ENCODE peak calls at places on chromosomes 16 and 17, in four cellular contexts. N is GM12878, T is SK-N-SH, V is K562. F is an unnamed sample.

GRCh38 chr16:12468552-12468951 is 335.1 kb downstream of the CPPED1 start:
- DNase-seq in N (no peak), T (no peak), V (no peak), F (no peak)

GRCh38 chr16:81451753-81452680 is 7.4 kb downstream of the CMIP start:
- DNase-seq in N (no peak), V (peak; percentile 84), T (no peak), F (no peak)

GRCh38 chr17:28599311-28600184 is 723 bp upstream of the SPAG5 start:
- DNase-seq in V (peak; percentile 87), N (peak; percentile 58), T (peak; percentile 40), F (peak; percentile 50)

GRCh38 chr16:4572715-4573114 is 16.6 kb downstream of the C16orf96 start:
- DNase-seq in T (no peak), V (peak; percentile 29), N (no peak), F (no peak)

GRCh38 chr16:49856741-49857330 is 924 bp upstream of the ZNF423 start:
- DNase-seq in T (peak; percentile 92), N (no peak), V (peak; percentile 59), F (no peak)

GRCh38 chr17:27349540-27350021 is 55.7 kb downstream of the WSB1 start:
- DNase-seq in N (no peak), V (no peak), T (no peak), F (no peak)

GRCh38 chr17:36750316-36750885 is 149.0 kb downstream of the MRM1 start:
- DNase-seq in N (no peak), V (no peak), T (no peak), F (no peak)

GRCh38 chr17:34254651-34255380 is at the start of gene CCL2:
- DNase-seq in V (peak; percentile 50), N (no peak), T (peak; percentile 42), F (no peak)

GRCh38 chr16:14132696-14133048 is 61.6 kb downstream of the MRTFB start:
- DNase-seq in V (no peak), N (no peak), T (no peak), F (peak; percentile 13)

GRCh38 chr17:337866-338265 is 14.7 kb downstream of the RPH3AL start:
- DNase-seq in T (no peak), N (peak; percentile 28), V (no peak), F (no peak)

GRCh38 chr16:55641430-55642056 is 14.2 kb upstream of the SLC6A2 start:
- DNase-seq in V (no peak), N (no peak), T (no peak), F (no peak)

GRCh38 chr17:63086483-63087185 is 120.6 kb downstream of the TANC2 start:
- DNase-seq in T (no peak), N (no peak), V (no peak), F (no peak)

GRCh38 chr16:65476556-65476955 is 354.7 kb upstream of the CDH11 start:
- DNase-seq in V (no peak), T (no peak), N (no peak), F (no peak)

GRCh38 chr17:73192219-73192893 is 499 bp upstream of the COG1 start:
- DNase-seq in T (peak; percentile 92), N (no peak), V (peak; percentile 80), F (peak; percentile 71)

GRCh38 chr17:42303694-42304093 is 15.4 kb downstream of the STAT5A start:
- DNase-seq in V (no peak), N (no peak), T (no peak), F (no peak)

GRCh38 chr17:40646791-40647548 is 648 bp downstream of the SMARCE1 start:
- DNase-seq in N (no peak), V (peak; percentile 58), T (no peak), F (no peak)

GRCh38 chr16:56193951-56194726 is 2.9 kb downstream of the GNAO1 start:
- DNase-seq in V (peak; percentile 80), T (peak; percentile 92), N (no peak), F (peak; percentile 32)

GRCh38 chr17:76736349-76737081 is 616 bp downstream of the SRSF2 start:
- DNase-seq in V (peak; percentile 86), N (no peak), T (peak; percentile 86), F (no peak)

GRCh38 chr17:81230043-81230820 is 7.5 kb upstream of the CEP131 start:
- DNase-seq in T (peak; percentile 80), N (no peak), V (peak; percentile 78), F (peak; percentile 57)

GRCh38 chr16:20901441-20902112 is 1.0 kb downstream of the LYRM1 start:
- DNase-seq in T (peak; percentile 66), V (peak; percentile 36), N (no peak), F (no peak)

GRCh38 chr17:64130559-64131001 is 636 bp upstream of the ERN1 start:
- DNase-seq in V (no peak), N (peak; percentile 68), T (no peak), F (no peak)

GRCh38 chr17:64129515-64129764 is 504 bp downstream of the ERN1 start:
- DNase-seq in V (no peak), T (no peak), N (no peak), F (no peak)

GRCh38 chr17:64129765-64130558 is at the start of gene ERN1:
- DNase-seq in V (peak; percentile 93), N (peak; percentile 54), T (peak; percentile 99), F (peak; percentile 82)

GRCh38 chr17:64126918-64127317 is 3.0 kb downstream of the ERN1 start:
- DNase-seq in N (no peak), T (no peak), V (no peak), F (no peak)

GRCh38 chr17:64128787-64129514 is 993 bp downstream of the ERN1 start:
- DNase-seq in V (peak; percentile 49), N (no peak), T (no peak), F (no peak)
- TF ChIP-seq TAF1 in V (no peak), N (no peak), T (no peak), F (no peak)

GRCh38 chr16:1900452-1900774 is 17.8 kb downstream of the HS3ST6 start:
- DNase-seq in V (no peak), N (no peak), T (no peak), F (no peak)

GRCh38 chr16:1895068-1895467 is 23.1 kb upstream of the MEIOB start:
- DNase-seq in N (no peak), V (no peak), T (no peak), F (no peak)

GRCh38 chr16:1899641-1900451 is 18.4 kb downstream of the HS3ST6 start:
- DNase-seq in V (no peak), N (no peak), T (no peak), F (no peak)

GRCh38 chr16:1890701-1891035 is 18.7 kb upstream of the MEIOB start:
- DNase-seq in N (no peak), T (peak; percentile 30), V (no peak), F (no peak)

DNA sequence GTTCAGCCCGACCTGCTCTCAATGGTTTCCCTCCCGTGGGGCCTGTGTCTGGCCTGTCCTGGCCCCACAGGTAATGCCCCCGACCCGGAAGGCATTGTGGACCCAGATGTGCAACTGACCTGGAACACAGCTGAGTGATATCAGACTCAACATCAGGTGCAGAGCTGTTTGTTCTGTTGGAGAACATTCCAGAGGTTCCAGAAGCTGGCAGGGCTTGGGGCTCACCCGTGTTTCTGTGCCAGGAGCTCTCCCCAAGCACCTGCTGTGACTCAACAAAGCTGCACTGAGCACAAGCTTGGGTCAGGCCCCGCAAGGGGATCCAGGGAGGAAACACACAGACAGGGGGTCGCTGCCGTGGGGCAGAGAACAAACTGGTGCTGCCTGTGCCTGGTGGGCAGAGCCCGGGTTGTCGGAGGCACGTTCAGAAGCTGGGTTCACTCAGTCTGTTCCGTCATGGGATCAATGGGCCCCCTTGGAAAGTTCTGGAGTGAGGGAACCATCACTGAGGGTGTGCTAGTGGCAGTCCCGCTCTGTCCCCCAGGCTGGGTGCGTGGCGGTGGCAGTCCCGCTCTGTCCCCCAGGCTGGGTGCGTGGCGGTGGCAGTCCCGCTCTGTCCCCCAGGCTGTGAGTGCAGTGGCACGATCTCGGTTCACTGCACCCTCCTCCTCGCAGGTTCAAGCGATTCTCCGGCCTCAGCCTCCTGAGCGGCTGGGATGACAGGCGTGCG is 22.1 kb downstream of the HS3ST6 start:
- DNase-seq in V (no peak), N (no peak), T (no peak), F (no peak)
- TF ChIP-seq TAF1 in V (no peak), N (no peak), T (no peak), F (no peak)

GRCh38 chr17:82551779-82552457 is 32.4 kb downstream of the FOXK2 start:
- DNase-seq in V (peak; percentile 79), N (no peak), T (peak; percentile 85), F (peak; percentile 87)
- TF ChIP-seq TAF1 in V (no peak), N (no peak), T (no peak), F (no peak)

DNA sequence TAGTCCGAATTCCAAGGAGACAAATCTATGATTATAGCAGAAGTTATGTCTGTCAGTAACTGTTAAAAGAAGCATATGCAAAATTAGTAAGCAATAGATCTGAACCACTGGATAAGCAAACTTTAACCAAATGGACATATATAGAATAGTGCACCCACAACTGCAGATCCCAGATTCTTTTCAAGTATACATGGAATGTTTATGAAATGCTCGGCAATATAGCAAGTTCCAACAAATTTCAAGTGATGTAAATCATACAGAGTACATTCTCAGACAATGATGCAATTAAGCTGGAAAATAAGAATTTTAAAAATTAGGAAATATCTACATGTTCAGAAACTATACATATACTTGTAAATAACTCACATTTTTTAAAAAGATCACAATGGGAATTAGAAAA is 8.4 kb upstream of the HELZ start:
- DNase-seq in N (no peak), V (no peak), T (no peak), F (no peak)
- TF ChIP-seq TAF1 in N (no peak), V (no peak), T (no peak), F (no peak)

GRCh38 chr16:22188595-22189442 is 17.3 kb upstream of the EEF2K start:
- DNase-seq in N (peak; percentile 55), T (peak; percentile 73), V (peak; percentile 82), F (no peak)

GRCh38 chr16:22184615-22184968 is 21.5 kb upstream of the EEF2K start:
- DNase-seq in V (no peak), N (no peak), T (no peak), F (no peak)

GRCh38 chr16:22188267-22188594 is 17.8 kb upstream of the EEF2K start:
- DNase-seq in V (no peak), T (no peak), N (no peak), F (no peak)

GRCh38 chr16:22183901-22184614 is 21.8 kb downstream of the SDR42E2 start:
- DNase-seq in V (peak; percentile 43), T (peak; percentile 52), N (no peak), F (no peak)

DNA sequence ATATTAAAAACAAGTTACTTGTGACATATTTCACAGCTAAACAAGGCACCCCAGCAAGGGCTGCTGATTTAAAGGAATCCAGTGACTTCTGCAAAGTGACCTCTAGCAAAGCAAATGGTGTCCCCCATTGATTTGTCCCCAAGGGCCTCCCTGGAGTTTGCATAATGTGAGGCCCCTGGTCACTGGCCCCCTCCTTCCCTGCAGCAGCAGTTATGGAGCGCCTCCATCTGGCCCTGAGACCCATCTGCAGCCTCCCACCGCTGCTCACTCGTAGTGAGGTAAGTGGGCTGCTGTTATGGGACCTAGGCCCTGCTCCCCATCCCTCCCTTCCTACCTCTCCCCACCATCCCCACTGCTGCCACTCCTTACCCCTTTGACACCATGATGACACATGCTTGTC is 19.6 kb upstream of the EEF2K start:
- DNase-seq in N (no peak), T (no peak), V (peak; percentile 44), F (no peak)
- TF ChIP-seq TAF1 in N (no peak), T (no peak), V (no peak), F (no peak)

F was measured in GM12891.